ENCODE peak calls at places on chromosomes 12 and 14, in ten cellular contexts. One of them, this sample, is unnamed. For H3K9me3 and H3K4me1, the result is how much of the 10 kb centered on the place peaks cover.

GRCh38 chr12:45646851-45647581 is 82.5 kb upstream of the ARID2 start:
- DNase-seq in CD8-positive, alpha-beta T cell: no peak
- DNase-seq in tibial artery: no peak
- DNase-seq in heart right ventricle: no peak
- DNase-seq in K562: no peak
- DNase-seq in Peyer's patch: no peak
- DNase-seq in IMR-90: no peak
- DNase-seq in A549: no peak
- DNase-seq in HepG2: no peak
- DNase-seq in kidney: no peak
- DNase-seq in this sample: no peak

GRCh38 chr14:100680439-100681051 is 46.1 kb upstream of the DLK1 start:
- DNase-seq in K562: peak
- DNase-seq in HepG2: no peak
- DNase-seq in CD8-positive, alpha-beta T cell: no peak
- DNase-seq in IMR-90: no peak
- DNase-seq in kidney: peak
- DNase-seq in heart right ventricle: peak
- DNase-seq in Peyer's patch: no peak
- DNase-seq in A549: no peak
- DNase-seq in tibial artery: no peak
- DNase-seq in this sample: peak

GRCh38 chr14:53710615-53711014 is 246.0 kb downstream of the BMP4 start:
- DNase-seq in CD8-positive, alpha-beta T cell: no peak
- DNase-seq in IMR-90: no peak
- DNase-seq in Peyer's patch: no peak
- DNase-seq in HepG2: no peak
- DNase-seq in A549: no peak
- DNase-seq in kidney: no peak
- DNase-seq in K562: no peak
- DNase-seq in heart right ventricle: no peak
- DNase-seq in tibial artery: no peak
- DNase-seq in this sample: no peak

GRCh38 chr14:24298892-24299254 is 707 bp downstream of the DHRS1 start:
- DNase-seq in heart right ventricle: no peak
- DNase-seq in tibial artery: no peak
- DNase-seq in A549: peak
- DNase-seq in K562: peak
- DNase-seq in IMR-90: peak
- DNase-seq in HepG2: peak
- DNase-seq in CD8-positive, alpha-beta T cell: no peak
- DNase-seq in Peyer's patch: peak
- DNase-seq in kidney: no peak
- DNase-seq in this sample: peak

GRCh38 chr12:124538194-124539082 is 29.0 kb downstream of the NCOR2 start:
- DNase-seq in K562: no peak
- DNase-seq in tibial artery: no peak
- DNase-seq in kidney: peak
- DNase-seq in heart right ventricle: no peak
- DNase-seq in A549: no peak
- DNase-seq in Peyer's patch: peak
- DNase-seq in CD8-positive, alpha-beta T cell: no peak
- DNase-seq in IMR-90: no peak
- DNase-seq in HepG2: peak
- DNase-seq in this sample: peak

GRCh38 chr14:38291681-38292459 is 36.0 kb upstream of the CLEC14A start:
- DNase-seq in heart right ventricle: no peak
- DNase-seq in A549: no peak
- DNase-seq in CD8-positive, alpha-beta T cell: no peak
- DNase-seq in kidney: no peak
- DNase-seq in tibial artery: no peak
- DNase-seq in Peyer's patch: no peak
- DNase-seq in IMR-90: peak
- DNase-seq in HepG2: no peak
- DNase-seq in K562: no peak
- DNase-seq in this sample: no peak

GRCh38 chr12:3537916-3538690 is 47.1 kb downstream of the PRMT8 start:
- DNase-seq in HepG2: no peak
- DNase-seq in kidney: no peak
- DNase-seq in A549: no peak
- DNase-seq in Peyer's patch: no peak
- DNase-seq in tibial artery: no peak
- DNase-seq in IMR-90: no peak
- DNase-seq in CD8-positive, alpha-beta T cell: no peak
- DNase-seq in heart right ventricle: no peak
- DNase-seq in K562: no peak
- DNase-seq in this sample: no peak

GRCh38 chr14:28629328-28630004 is 137.1 kb upstream of the FOXG1 start:
- DNase-seq in HepG2: no peak
- DNase-seq in heart right ventricle: no peak
- DNase-seq in kidney: no peak
- DNase-seq in CD8-positive, alpha-beta T cell: no peak
- DNase-seq in K562: no peak
- DNase-seq in A549: no peak
- DNase-seq in Peyer's patch: no peak
- DNase-seq in IMR-90: no peak
- DNase-seq in tibial artery: no peak
- DNase-seq in this sample: no peak

GRCh38 chr12:79566452-79566851 is 124.3 kb downstream of the PAWR start:
- DNase-seq in A549: no peak
- DNase-seq in heart right ventricle: no peak
- DNase-seq in K562: no peak
- DNase-seq in kidney: no peak
- DNase-seq in IMR-90: peak
- DNase-seq in Peyer's patch: no peak
- DNase-seq in CD8-positive, alpha-beta T cell: no peak
- DNase-seq in HepG2: peak
- DNase-seq in tibial artery: no peak
- DNase-seq in this sample: peak

GRCh38 chr12:79561401-79562132 is 129.2 kb downstream of the PAWR start:
- DNase-seq in K562: no peak
- DNase-seq in kidney: no peak
- DNase-seq in Peyer's patch: no peak
- DNase-seq in IMR-90: no peak
- DNase-seq in CD8-positive, alpha-beta T cell: no peak
- DNase-seq in HepG2: no peak
- DNase-seq in A549: no peak
- DNase-seq in tibial artery: no peak
- DNase-seq in heart right ventricle: no peak
- DNase-seq in this sample: no peak

GRCh38 chr12:79560165-79560889 is 130.4 kb downstream of the PAWR start:
- DNase-seq in heart right ventricle: no peak
- DNase-seq in A549: no peak
- DNase-seq in K562: no peak
- DNase-seq in kidney: no peak
- DNase-seq in Peyer's patch: no peak
- DNase-seq in IMR-90: no peak
- DNase-seq in tibial artery: no peak
- DNase-seq in HepG2: peak
- DNase-seq in CD8-positive, alpha-beta T cell: no peak
- DNase-seq in this sample: no peak

GRCh38 chr12:79559591-79559990 is 131.2 kb downstream of the PAWR start:
- DNase-seq in HepG2: no peak
- DNase-seq in Peyer's patch: no peak
- DNase-seq in kidney: no peak
- DNase-seq in A549: no peak
- DNase-seq in CD8-positive, alpha-beta T cell: no peak
- DNase-seq in K562: no peak
- DNase-seq in IMR-90: peak
- DNase-seq in tibial artery: no peak
- DNase-seq in heart right ventricle: no peak
- DNase-seq in this sample: no peak

DNA sequence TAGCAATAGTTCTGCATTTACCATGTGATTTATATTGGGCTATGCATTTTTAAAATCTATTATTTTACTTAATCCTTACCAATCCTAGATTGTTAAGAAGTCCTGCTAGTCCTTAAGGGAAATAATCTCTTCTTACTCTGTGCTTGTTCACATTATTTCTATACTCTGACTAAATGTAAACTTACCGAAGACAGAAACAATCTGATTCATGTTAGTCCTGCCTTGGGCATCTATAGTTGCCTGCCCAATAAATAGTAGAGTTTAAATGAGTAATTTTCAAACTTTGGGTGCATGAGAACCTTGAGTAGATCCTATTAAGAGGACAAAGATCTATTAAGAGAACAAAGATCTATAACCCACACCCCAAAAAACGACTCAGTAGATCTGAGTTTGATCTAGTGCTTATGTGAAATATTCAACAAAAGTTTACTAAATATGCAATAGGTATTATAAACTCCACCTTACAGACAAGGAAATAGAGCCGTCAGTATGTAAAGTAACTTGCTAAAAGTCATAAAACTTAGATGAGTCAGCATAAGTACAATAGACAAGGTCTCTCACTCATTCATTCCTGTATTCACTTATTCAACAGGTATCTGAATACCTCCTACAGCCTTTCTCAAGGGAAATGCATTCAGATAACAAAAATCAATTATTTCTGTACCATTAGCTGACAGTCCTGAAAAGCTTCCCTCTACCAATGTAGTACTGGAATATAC is 127.6 kb downstream of the PAWR start:
- DNase-seq in heart right ventricle: no peak
- DNase-seq in K562: no peak
- DNase-seq in tibial artery: no peak
- DNase-seq in A549: no peak
- DNase-seq in CD8-positive, alpha-beta T cell: no peak
- DNase-seq in HepG2: no peak
- DNase-seq in kidney: no peak
- DNase-seq in Peyer's patch: no peak
- DNase-seq in IMR-90: no peak
- DNase-seq in this sample: peak
- H3K9me3 ChIP-seq in heart right ventricle: under half
- H3K9me3 ChIP-seq in K562: under half
- H3K9me3 ChIP-seq in tibial artery: under half
- H3K9me3 ChIP-seq in A549: under half
- H3K9me3 ChIP-seq in CD8-positive, alpha-beta T cell: under half
- H3K9me3 ChIP-seq in HepG2: under half
- H3K9me3 ChIP-seq in kidney: under half
- H3K9me3 ChIP-seq in Peyer's patch: under half
- H3K9me3 ChIP-seq in IMR-90: under half
- H3K9me3 ChIP-seq in this sample: under half

GRCh38 chr12:26370098-26370497 is 174.7 kb downstream of the SSPN start:
- DNase-seq in A549: no peak
- DNase-seq in heart right ventricle: no peak
- DNase-seq in CD8-positive, alpha-beta T cell: no peak
- DNase-seq in kidney: no peak
- DNase-seq in IMR-90: no peak
- DNase-seq in K562: no peak
- DNase-seq in HepG2: no peak
- DNase-seq in tibial artery: no peak
- DNase-seq in Peyer's patch: no peak
- DNase-seq in this sample: no peak
- TF ChIP-seq CTCF in A549: no peak
- TF ChIP-seq CTCF in heart right ventricle: no peak
- TF ChIP-seq CTCF in CD8-positive, alpha-beta T cell: no peak
- TF ChIP-seq CTCF in kidney: peak
- TF ChIP-seq CTCF in IMR-90: no peak
- TF ChIP-seq CTCF in K562: peak
- TF ChIP-seq CTCF in HepG2: no peak
- TF ChIP-seq CTCF in tibial artery: no peak
- TF ChIP-seq CTCF in Peyer's patch: no peak
- TF ChIP-seq CTCF in this sample: no peak

DNA sequence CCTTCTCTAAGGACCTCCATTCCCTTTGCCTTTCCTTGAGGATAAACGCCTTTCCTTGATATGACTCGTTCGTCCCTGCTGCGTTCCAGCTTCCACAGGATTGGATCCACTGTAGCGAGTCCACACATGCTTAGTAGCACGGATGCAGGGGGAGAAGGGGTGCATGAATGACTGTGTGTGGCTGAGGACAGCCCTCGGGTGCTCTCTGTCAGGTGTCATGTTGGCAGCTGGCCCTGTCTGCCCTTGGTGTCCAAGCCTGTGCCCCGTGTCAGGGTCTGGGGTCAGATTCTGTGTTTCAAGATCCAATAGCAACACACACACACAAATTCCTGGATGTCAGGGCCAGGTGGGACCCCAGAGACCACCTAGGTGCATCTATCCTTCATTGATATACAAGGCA is 17.5 kb upstream of the KRT80 start:
- DNase-seq in tibial artery: no peak
- DNase-seq in CD8-positive, alpha-beta T cell: no peak
- DNase-seq in IMR-90: no peak
- DNase-seq in heart right ventricle: no peak
- DNase-seq in HepG2: no peak
- DNase-seq in kidney: peak
- DNase-seq in K562: no peak
- DNase-seq in A549: no peak
- DNase-seq in Peyer's patch: no peak
- DNase-seq in this sample: no peak
- H3K4me1 ChIP-seq in tibial artery: under half
- H3K4me1 ChIP-seq in CD8-positive, alpha-beta T cell: under half
- H3K4me1 ChIP-seq in IMR-90: under half
- H3K4me1 ChIP-seq in heart right ventricle: under half
- H3K4me1 ChIP-seq in HepG2: under half
- H3K4me1 ChIP-seq in kidney: under half
- H3K4me1 ChIP-seq in K562: under half
- H3K4me1 ChIP-seq in A549: half or more
- H3K4me1 ChIP-seq in Peyer's patch: under half
- H3K4me1 ChIP-seq in this sample: under half

GRCh38 chr14:106207316-106207715 is 680.9 kb downstream of the TMEM121 start:
- DNase-seq in K562: no peak
- DNase-seq in IMR-90: no peak
- DNase-seq in kidney: no peak
- DNase-seq in CD8-positive, alpha-beta T cell: no peak
- DNase-seq in A549: no peak
- DNase-seq in heart right ventricle: no peak
- DNase-seq in Peyer's patch: no peak
- DNase-seq in tibial artery: no peak
- DNase-seq in HepG2: peak
- DNase-seq in this sample: no peak

GRCh38 chr14:106211489-106211888 is 685.1 kb downstream of the TMEM121 start:
- DNase-seq in K562: no peak
- DNase-seq in IMR-90: no peak
- DNase-seq in A549: no peak
- DNase-seq in tibial artery: no peak
- DNase-seq in heart right ventricle: no peak
- DNase-seq in CD8-positive, alpha-beta T cell: no peak
- DNase-seq in Peyer's patch: no peak
- DNase-seq in HepG2: no peak
- DNase-seq in kidney: no peak
- DNase-seq in this sample: no peak

GRCh38 chr14:106208794-106209193 is 682.4 kb downstream of the TMEM121 start:
- DNase-seq in HepG2: no peak
- DNase-seq in kidney: no peak
- DNase-seq in tibial artery: no peak
- DNase-seq in K562: no peak
- DNase-seq in CD8-positive, alpha-beta T cell: no peak
- DNase-seq in A549: no peak
- DNase-seq in Peyer's patch: no peak
- DNase-seq in IMR-90: no peak
- DNase-seq in heart right ventricle: no peak
- DNase-seq in this sample: no peak

GRCh38 chr14:106209745-106210144 is 683.4 kb downstream of the TMEM121 start:
- DNase-seq in tibial artery: no peak
- DNase-seq in heart right ventricle: no peak
- DNase-seq in HepG2: no peak
- DNase-seq in K562: no peak
- DNase-seq in IMR-90: no peak
- DNase-seq in A549: no peak
- DNase-seq in Peyer's patch: no peak
- DNase-seq in CD8-positive, alpha-beta T cell: peak
- DNase-seq in kidney: no peak
- DNase-seq in this sample: no peak

DNA sequence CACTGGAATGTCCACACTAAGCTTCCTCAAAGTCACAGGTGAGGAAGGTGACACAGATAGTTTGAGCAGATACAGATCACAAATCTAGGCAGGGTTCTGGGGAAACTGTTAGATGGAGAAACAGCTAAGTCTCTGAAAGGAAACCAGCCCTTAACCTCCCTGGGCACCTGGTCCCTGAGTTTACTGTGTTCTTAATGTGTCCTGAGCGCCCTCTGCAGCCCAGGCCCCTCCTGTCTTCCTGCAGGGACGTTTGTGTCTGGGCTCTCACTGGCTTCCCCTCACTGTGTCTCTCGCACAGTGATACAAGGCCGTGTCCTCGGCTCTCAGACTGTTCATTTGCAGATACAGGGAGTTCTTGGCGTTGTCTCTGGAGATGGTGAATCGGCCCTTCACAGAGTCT is 684.3 kb downstream of the TMEM121 start:
- DNase-seq in kidney: no peak
- DNase-seq in CD8-positive, alpha-beta T cell: no peak
- DNase-seq in A549: no peak
- DNase-seq in heart right ventricle: no peak
- DNase-seq in K562: no peak
- DNase-seq in Peyer's patch: no peak
- DNase-seq in IMR-90: no peak
- DNase-seq in HepG2: no peak
- DNase-seq in tibial artery: no peak
- DNase-seq in this sample: no peak
- H3K9me3 ChIP-seq in kidney: under half
- H3K9me3 ChIP-seq in CD8-positive, alpha-beta T cell: under half
- H3K9me3 ChIP-seq in A549: under half
- H3K9me3 ChIP-seq in heart right ventricle: under half
- H3K9me3 ChIP-seq in K562: under half
- H3K9me3 ChIP-seq in Peyer's patch: under half
- H3K9me3 ChIP-seq in IMR-90: under half
- H3K9me3 ChIP-seq in HepG2: under half
- H3K9me3 ChIP-seq in tibial artery: under half
- H3K9me3 ChIP-seq in this sample: under half